ENCODE peak calls at places on chromosomes 16 and 17, in nine cellular contexts. A is OCI-LY7; P is CD8-positive, alpha-beta T cell; R is fibroblast of lung; Z is HCT116; K is mesenchymal stem cell; U is heart right ventricle; I is IMR-90; D is upper lobe of right lung. V is an unnamed sample.

GRCh38 chr17:48928876-48929811 is 15.5 kb downstream of the SNF8 start:
- DNase-seq in A (no peak), P (no peak), R (no peak), Z (no peak), K (no peak), U (no peak), I (no peak), D (no peak), V (no peak)

GRCh38 chr16:9797306-9797705 is 384.9 kb downstream of the GRIN2A start:
- DNase-seq in A (no peak), P (no peak), R (peak), Z (no peak), K (no peak), U (peak), I (no peak), D (no peak), V (no peak)

GRCh38 chr17:57957120-57957850 is 2.1 kb upstream of the CUEDC1 start:
- DNase-seq in A (no peak), P (no peak), R (no peak), Z (no peak), K (no peak), U (no peak), I (no peak), D (peak), V (no peak)

GRCh38 chr16:46972429-46972970 is 974 bp downstream of the DNAJA2 start:
- DNase-seq in A (peak), P (no peak), R (peak), Z (no peak), K (peak), U (no peak), I (peak), D (no peak), V (no peak)

GRCh38 chr17:42706732-42707131 is 24.4 kb downstream of the CNTNAP1 start:
- DNase-seq in A (no peak), P (peak), R (no peak), Z (no peak), K (no peak), U (no peak), I (no peak), D (no peak), V (no peak)

GRCh38 chr17:66953661-66954060 is 10.8 kb upstream of the CACNG4 start:
- DNase-seq in A (no peak), P (no peak), R (no peak), Z (no peak), K (no peak), U (no peak), I (no peak), D (no peak), V (no peak)

GRCh38 chr17:45973099-45973838 is 25.8 kb upstream of the STH start:
- DNase-seq in A (no peak), P (no peak), R (no peak), Z (no peak), K (no peak), U (peak), I (no peak), D (no peak), V (no peak)

GRCh38 chr17:15169676-15170075 is 95.5 kb downstream of the PMP22 start:
- DNase-seq in A (no peak), P (no peak), R (peak), Z (no peak), K (peak), U (no peak), I (peak), D (no peak), V (no peak)

GRCh38 chr16:72921620-72922019 is 126.3 kb downstream of the ZFHX3 start:
- DNase-seq in A (no peak), P (no peak), R (peak), Z (no peak), K (no peak), U (no peak), I (peak), D (no peak), V (peak)

GRCh38 chr17:30961213-30962188 is 9.3 kb upstream of the RNF135 start:
- DNase-seq in A (peak), P (no peak), R (peak), Z (no peak), K (no peak), U (no peak), I (peak), D (no peak), V (no peak)

GRCh38 chr17:39737761-39738567 is at the start of gene GRB7:
- DNase-seq in A (no peak), P (no peak), R (no peak), Z (peak), K (no peak), U (no peak), I (no peak), D (peak), V (no peak)

GRCh38 chr17:64170286-64170685 is 40.3 kb upstream of the ERN1 start:
- DNase-seq in A (no peak), P (no peak), R (no peak), Z (no peak), K (no peak), U (no peak), I (no peak), D (no peak), V (no peak)

GRCh38 chr16:2900526-2901075 is 11.1 kb upstream of the FLYWCH1 start:
- DNase-seq in A (no peak), P (no peak), R (no peak), Z (no peak), K (no peak), U (no peak), I (no peak), D (no peak), V (no peak)

GRCh38 chr16:566475-567361 is at the start of gene NHLRC4:
- DNase-seq in A (peak), P (peak), R (peak), Z (no peak), K (peak), U (peak), I (peak), D (no peak), V (no peak)

GRCh38 chr17:46046957-46047356 is 47.9 kb downstream of the STH start:
- DNase-seq in A (no peak), P (no peak), R (peak), Z (no peak), K (peak), U (no peak), I (peak), D (no peak), V (no peak)

GRCh38 chr16:53958481-53958880 is 254.5 kb downstream of the FTO start:
- DNase-seq in A (no peak), P (no peak), R (no peak), Z (no peak), K (no peak), U (no peak), I (no peak), D (no peak), V (peak)

GRCh38 chr16:56824335-56824734 is 40.7 kb upstream of the SLC12A3 start:
- DNase-seq in A (peak), P (no peak), R (peak), Z (no peak), K (no peak), U (peak), I (no peak), D (peak), V (peak)

GRCh38 chr16:86211800-86212199 is 298.5 kb upstream of the FOXF1 start:
- DNase-seq in A (peak), P (no peak), R (no peak), Z (peak), K (no peak), U (no peak), I (no peak), D (no peak), V (no peak)

GRCh38 chr17:55312852-55313251 is 48.1 kb downstream of the HLF start:
- DNase-seq in A (no peak), P (no peak), R (no peak), Z (no peak), K (no peak), U (no peak), I (no peak), D (no peak), V (no peak)

GRCh38 chr17:41340934-41341861 is 9.4 kb downstream of the KRT33A start:
- DNase-seq in A (no peak), P (peak), R (no peak), Z (no peak), K (no peak), U (no peak), I (no peak), D (no peak), V (no peak)

GRCh38 chr16:31471875-31472558 is at the start of gene TGFB1I1:
- DNase-seq in A (no peak), P (no peak), R (peak), Z (no peak), K (peak), U (peak), I (peak), D (no peak), V (no peak)

GRCh38 chr17:77738666-77739531 is 219.6 kb upstream of the TNRC6C start:
- DNase-seq in A (no peak), P (no peak), R (no peak), Z (no peak), K (no peak), U (peak), I (no peak), D (peak), V (no peak)

GRCh38 chr17:77474292-77474988 is 333.7 kb downstream of the SEC14L1 start:
- DNase-seq in A (no peak), P (no peak), R (peak), Z (no peak), K (no peak), U (no peak), I (peak), D (no peak), V (no peak)

GRCh38 chr17:79794659-79795511 is 2.0 kb downstream of the CBX8 start:
- DNase-seq in A (no peak), P (no peak), R (no peak), Z (no peak), K (no peak), U (no peak), I (no peak), D (peak), V (no peak)

GRCh38 chr17:74417178-74418045 is 14.5 kb upstream of the GPRC5C start:
- DNase-seq in A (peak), P (no peak), R (peak), Z (peak), K (peak), U (no peak), I (no peak), D (no peak), V (no peak)

GRCh38 chr17:68706351-68706750 is 105.2 kb upstream of the FAM20A start:
- DNase-seq in A (no peak), P (no peak), R (no peak), Z (no peak), K (no peak), U (no peak), I (no peak), D (no peak), V (no peak)

GRCh38 chr16:66695474-66695934 is 1.0 kb downstream of the CMTM4 start:
- DNase-seq in A (no peak), P (no peak), R (no peak), Z (no peak), K (no peak), U (no peak), I (no peak), D (no peak), V (peak)
- H3K27ac ChIP-seq in A (no peak), P (no peak), R (no peak), Z (peak), K (no peak), U (no peak), I (no peak), D (peak), V (peak)

GRCh38 chr16:59658572-59658971 is 924.5 kb upstream of the GOT2 start:
- DNase-seq in A (no peak), P (no peak), R (no peak), Z (no peak), K (no peak), U (no peak), I (no peak), D (no peak), V (no peak)
- H3K27ac ChIP-seq in A (no peak), P (no peak), R (no peak), Z (no peak), K (no peak), U (no peak), I (no peak), D (no peak), V (no peak)

GRCh38 chr16:75416904-75417565 is 16.3 kb downstream of the CFDP1 start:
- DNase-seq in A (no peak), P (no peak), R (no peak), Z (no peak), K (peak), U (no peak), I (peak), D (no peak), V (no peak)

GRCh38 chr16:75424096-75424762 is 9.1 kb downstream of the CFDP1 start:
- DNase-seq in A (no peak), P (no peak), R (peak), Z (no peak), K (no peak), U (no peak), I (no peak), D (no peak), V (no peak)

GRCh38 chr16:75421820-75422126 is 11.5 kb downstream of the CFDP1 start:
- DNase-seq in A (no peak), P (no peak), R (no peak), Z (no peak), K (no peak), U (no peak), I (no peak), D (no peak), V (no peak)

GRCh38 chr16:75415169-75415908 is 18.0 kb downstream of the CFDP1 start:
- DNase-seq in A (no peak), P (no peak), R (no peak), Z (no peak), K (peak), U (no peak), I (peak), D (no peak), V (no peak)

GRCh38 chr16:75420987-75421819 is 12.1 kb downstream of the CFDP1 start:
- DNase-seq in A (no peak), P (peak), R (peak), Z (no peak), K (peak), U (peak), I (peak), D (peak), V (peak)
- H3K27ac ChIP-seq in A (no peak), P (no peak), R (no peak), Z (no peak), K (peak), U (no peak), I (no peak), D (no peak), V (no peak)

DNA sequence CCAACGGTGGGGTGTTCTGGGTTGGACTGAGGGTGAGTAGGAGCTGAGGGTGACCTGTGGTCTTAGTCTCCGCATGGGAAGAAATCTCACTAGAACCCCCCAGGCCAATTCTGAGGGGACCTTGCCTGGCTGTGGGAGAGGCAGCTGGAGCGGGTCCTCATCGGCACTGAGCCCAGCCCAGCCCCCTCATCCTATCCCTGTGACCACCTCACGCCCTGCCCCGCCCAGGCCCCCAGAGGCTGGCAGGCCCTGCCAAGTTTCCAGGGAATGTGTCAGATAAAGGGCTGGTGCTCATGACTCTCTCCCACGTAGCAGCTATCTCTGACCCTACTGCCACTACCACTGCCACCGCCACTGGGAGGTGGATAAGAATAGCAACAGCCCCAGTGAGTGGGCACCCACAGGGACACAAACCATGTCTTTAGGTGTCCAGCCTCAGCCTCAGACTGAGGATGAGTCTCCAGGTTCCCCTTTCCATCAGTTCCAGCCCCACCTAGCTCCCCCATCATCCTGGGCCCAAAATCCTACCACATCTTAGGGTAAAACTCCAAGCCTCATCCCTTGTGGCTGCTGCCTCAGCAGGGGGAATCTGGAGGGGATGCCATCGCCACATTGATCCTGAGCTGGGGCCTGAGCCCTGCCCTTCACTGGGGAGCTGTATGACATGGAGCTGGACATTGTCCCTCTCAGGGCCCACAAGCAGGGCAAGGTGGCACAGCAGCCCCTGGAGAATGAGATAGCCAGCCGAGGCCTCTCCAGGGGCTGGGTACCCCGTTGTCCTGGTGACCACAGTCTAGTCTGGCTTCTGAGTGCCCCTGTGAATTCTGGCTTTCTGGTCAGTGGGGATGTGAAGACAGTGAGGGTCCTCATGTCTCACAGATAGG is 14.9 kb downstream of the CDH16 start:
- DNase-seq in A (no peak), P (no peak), R (no peak), Z (no peak), K (no peak), U (peak), I (no peak), D (no peak), V (no peak)
- H3K27ac ChIP-seq in A (no peak), P (no peak), R (no peak), Z (no peak), K (no peak), U (peak), I (peak), D (peak), V (no peak)

DNA sequence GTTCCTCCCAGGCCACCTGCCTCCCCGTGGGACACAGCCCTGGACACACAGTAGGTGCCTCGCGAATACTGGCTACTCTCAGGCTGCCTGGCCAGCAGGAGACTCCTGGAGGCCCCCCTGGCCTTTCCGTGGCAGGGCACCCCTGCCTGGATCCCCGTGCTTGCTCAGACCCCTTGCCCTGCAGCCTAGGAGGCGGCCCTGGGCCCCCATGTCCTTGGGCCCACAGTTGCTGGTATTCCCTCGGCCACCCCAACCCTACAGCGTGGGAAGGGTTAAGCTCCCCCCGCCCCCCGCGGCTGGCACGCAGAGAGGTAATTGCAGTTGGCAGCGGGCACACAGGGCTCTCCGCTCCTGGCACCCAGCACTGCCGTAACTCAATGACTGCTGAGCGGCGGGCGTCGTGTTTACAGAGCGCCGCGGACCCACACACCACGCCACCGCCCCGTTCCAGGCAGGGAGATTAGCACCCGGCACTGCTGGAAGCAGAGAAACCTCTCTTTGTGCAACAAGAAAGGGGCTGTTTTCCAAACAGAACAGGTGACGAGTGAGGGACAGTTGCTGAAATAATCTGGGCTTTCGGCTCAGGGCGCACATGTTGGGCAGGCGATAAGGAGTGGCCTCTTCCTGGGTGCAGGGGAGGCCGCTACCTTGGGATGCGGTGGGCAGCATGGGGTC is 32.3 kb downstream of the BAHCC1 start:
- DNase-seq in A (no peak), P (no peak), R (no peak), Z (no peak), K (no peak), U (no peak), I (no peak), D (peak), V (peak)
- H3K27ac ChIP-seq in A (no peak), P (no peak), R (no peak), Z (no peak), K (no peak), U (no peak), I (no peak), D (peak), V (peak)

GRCh38 chr16:55078153-55078552 is 147.5 kb downstream of the IRX5 start:
- DNase-seq in A (no peak), P (no peak), R (no peak), Z (no peak), K (no peak), U (no peak), I (no peak), D (no peak), V (no peak)

GRCh38 chr16:55072976-55073375 is 142.3 kb downstream of the IRX5 start:
- DNase-seq in A (no peak), P (no peak), R (no peak), Z (no peak), K (no peak), U (no peak), I (no peak), D (no peak), V (no peak)

GRCh38 chr16:55077231-55077630 is 146.6 kb downstream of the IRX5 start:
- DNase-seq in A (no peak), P (no peak), R (no peak), Z (no peak), K (no peak), U (no peak), I (no peak), D (no peak), V (no peak)

GRCh38 chr16:55078699-55079415 is 148.2 kb downstream of the IRX5 start:
- DNase-seq in A (no peak), P (no peak), R (no peak), Z (no peak), K (no peak), U (no peak), I (no peak), D (no peak), V (no peak)

GRCh38 chr16:55073830-55074229 is 143.2 kb downstream of the IRX5 start:
- DNase-seq in A (no peak), P (no peak), R (no peak), Z (no peak), K (no peak), U (no peak), I (no peak), D (no peak), V (no peak)
- H3K27ac ChIP-seq in A (no peak), P (no peak), R (no peak), Z (no peak), K (no peak), U (no peak), I (no peak), D (no peak), V (no peak)

V was measured in substantia nigra.